ENCODE peak calls at places on chromosomes 11 and 22, in five cellular contexts. J is breast epithelium, S is astrocyte of the cerebellum, K is fibroblast of mammary gland, T is Peyer's patch. H is an unnamed sample.

GRCh38 chr11:91730071-91730470 is 494.5 kb upstream of the FAT3 start:
- DNase-seq in K (no peak), T (no peak), J (no peak), S (no peak), H (peak)

GRCh38 chr11:13040969-13041561 is 31.9 kb downstream of the RASSF10 start:
- DNase-seq in T (no peak), S (no peak), J (peak), K (no peak), H (no peak)

GRCh38 chr11:83727251-83727650 is 441.1 kb upstream of the CCDC90B start:
- DNase-seq in J (no peak), T (no peak), S (no peak), K (no peak), H (no peak)

GRCh38 chr11:133821776-133822175 is 23.5 kb downstream of the SPATA19 start:
- DNase-seq in J (no peak), T (no peak), S (no peak), K (peak), H (no peak)

GRCh38 chr11:61042961-61043540 is 59.2 kb upstream of the CD5 start:
- DNase-seq in S (no peak), T (no peak), J (no peak), K (no peak), H (no peak)

GRCh38 chr11:114912826-114913225 is 234.5 kb downstream of the NXPE2 start:
- DNase-seq in K (no peak), S (no peak), T (no peak), J (no peak), H (no peak)

GRCh38 chr11:64209563-64209843 is 3.0 kb downstream of the FERMT3 start:
- DNase-seq in K (no peak), S (no peak), J (no peak), T (no peak), H (no peak)

GRCh38 chr22:40345801-40346177 is 511 bp upstream of the ADSL start:
- DNase-seq in S (no peak), J (no peak), K (peak), T (peak), H (no peak)

GRCh38 chr11:64834031-64834722 is 10.3 kb downstream of the CDC42BPG start:
- DNase-seq in S (no peak), J (no peak), T (no peak), K (no peak), H (no peak)

GRCh38 chr11:117045956-117046355 is 52.3 kb downstream of the SIK3 start:
- DNase-seq in S (no peak), K (peak), T (no peak), J (no peak), H (no peak)

GRCh38 chr11:35192347-35192746 is 53.4 kb downstream of the CD44 start:
- DNase-seq in J (no peak), K (peak), T (peak), S (no peak), H (no peak)

GRCh38 chr11:102187416-102188125 is 77.3 kb downstream of the YAP1 start:
- DNase-seq in K (peak), J (no peak), T (no peak), S (peak), H (peak)

DNA sequence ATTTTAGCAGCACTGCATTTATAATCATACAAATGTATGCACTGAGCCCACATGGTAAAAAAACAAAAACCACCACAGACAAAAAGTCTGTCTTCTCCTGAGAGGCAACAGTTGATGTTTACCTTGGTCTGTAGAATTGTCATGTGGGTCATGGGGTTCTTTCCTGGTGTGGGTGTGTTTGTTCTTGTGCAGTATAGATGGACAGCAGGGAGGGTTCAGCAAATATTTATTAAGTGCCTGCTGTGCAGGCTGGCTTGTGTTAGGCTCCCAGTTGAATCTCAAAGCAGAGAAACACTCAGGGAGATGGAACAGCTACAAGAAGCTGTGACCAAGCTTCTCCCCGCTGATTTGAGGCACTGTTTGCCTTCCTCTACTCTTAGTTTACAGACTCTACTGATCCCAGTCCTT is 82.2 kb downstream of the PISD start:
- DNase-seq in T (no peak), J (no peak), K (no peak), S (no peak), H (no peak)
- H3K4me3 ChIP-seq in T (no peak), J (no peak), K (no peak), S (no peak), H (no peak)

GRCh38 chr11:45887587-45887986 is 2.1 kb downstream of the MAPK8IP1 start:
- DNase-seq in K (no peak), J (no peak), S (no peak), T (no peak), H (no peak)

GRCh38 chr11:45884596-45885185 is 760 bp upstream of the MAPK8IP1 start:
- DNase-seq in J (no peak), S (no peak), K (no peak), T (no peak), H (no peak)

GRCh38 chr11:45886816-45887520 is 1.5 kb downstream of the MAPK8IP1 start:
- DNase-seq in T (no peak), K (no peak), J (no peak), S (no peak), H (no peak)

GRCh38 chr11:45885921-45886721 is 670 bp downstream of the MAPK8IP1 start:
- DNase-seq in T (no peak), J (no peak), S (no peak), K (no peak), H (no peak)

DNA sequence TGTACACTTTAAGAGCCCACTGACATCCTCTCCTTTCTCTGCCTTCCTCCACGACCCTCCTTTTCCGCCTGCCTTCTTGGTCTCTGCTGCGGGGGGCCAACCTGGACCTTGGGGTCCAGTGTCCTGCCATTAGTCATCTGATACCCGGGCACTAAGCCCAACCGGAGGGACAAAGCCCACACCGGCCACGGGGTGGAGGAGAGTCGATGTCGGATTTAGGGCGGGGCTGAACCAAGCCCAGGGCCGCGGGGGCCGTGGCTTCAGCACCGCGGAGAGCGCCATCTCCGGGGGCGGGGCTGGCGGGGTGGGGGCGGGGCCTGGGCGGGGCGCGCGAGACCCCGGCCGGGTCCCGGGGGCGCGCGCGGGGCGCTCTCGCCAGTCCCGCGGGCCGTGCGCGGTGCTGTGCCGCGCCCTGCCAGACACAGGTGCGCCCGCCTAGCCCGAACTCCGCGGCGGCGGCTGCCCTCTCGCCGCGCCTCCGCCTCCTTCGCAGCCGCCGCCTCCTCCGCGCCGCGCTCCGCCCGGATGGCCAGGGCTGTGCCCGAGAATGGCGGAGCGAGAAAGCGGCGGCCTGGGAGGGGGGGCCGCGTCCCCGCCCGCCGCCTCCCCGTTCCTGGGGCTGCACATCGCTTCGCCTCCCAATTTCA is at the start of gene MAPK8IP1:
- DNase-seq in T (peak), K (peak), J (no peak), S (no peak), H (no peak)
- TF ChIP-seq CTCF in T (no peak), K (no peak), J (no peak), S (no peak), H (no peak)

GRCh38 chr11:128282053-128282452 is 305.3 kb downstream of the ETS1 start:
- DNase-seq in T (no peak), K (no peak), S (no peak), J (no peak), H (no peak)

GRCh38 chr11:128284634-128285033 is 302.7 kb downstream of the ETS1 start:
- DNase-seq in S (no peak), K (no peak), T (no peak), J (no peak), H (no peak)

GRCh38 chr11:128285313-128285712 is 302.0 kb downstream of the ETS1 start:
- DNase-seq in S (no peak), K (no peak), T (no peak), J (no peak), H (no peak)

GRCh38 chr11:128279861-128280260 is 307.5 kb downstream of the ETS1 start:
- DNase-seq in S (no peak), J (no peak), T (no peak), K (peak), H (peak)

DNA sequence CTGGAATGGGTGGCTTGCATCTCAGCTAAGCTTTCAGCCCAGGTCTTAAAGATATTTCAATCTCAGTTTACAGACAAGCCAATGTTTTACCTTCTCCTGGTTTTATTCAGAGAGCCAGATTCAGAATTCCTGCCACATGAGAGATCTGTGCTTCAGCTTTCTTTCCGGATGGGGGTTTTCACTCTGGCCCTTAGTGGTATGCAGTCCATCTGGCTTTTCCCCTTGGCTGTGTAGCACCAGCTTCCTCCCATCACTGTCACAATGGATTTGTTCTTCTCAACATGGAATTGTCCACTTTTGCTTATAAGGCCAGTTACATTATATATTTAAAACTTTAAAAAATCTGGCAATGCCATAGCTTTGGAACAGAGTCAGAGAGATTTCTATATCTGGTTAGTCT is 303.9 kb downstream of the ETS1 start:
- DNase-seq in K (no peak), S (no peak), T (no peak), J (no peak), H (no peak)
- H3K4me3 ChIP-seq in K (no peak), S (no peak), T (no peak), J (no peak), H (no peak)

GRCh38 chr11:4551346-4551979 is 6.5 kb downstream of the OR52M1 start:
- DNase-seq in J (no peak), S (no peak), K (no peak), T (no peak), H (no peak)
- TF ChIP-seq CTCF in J (no peak), S (peak), K (peak), T (peak), H (peak)

DNA sequence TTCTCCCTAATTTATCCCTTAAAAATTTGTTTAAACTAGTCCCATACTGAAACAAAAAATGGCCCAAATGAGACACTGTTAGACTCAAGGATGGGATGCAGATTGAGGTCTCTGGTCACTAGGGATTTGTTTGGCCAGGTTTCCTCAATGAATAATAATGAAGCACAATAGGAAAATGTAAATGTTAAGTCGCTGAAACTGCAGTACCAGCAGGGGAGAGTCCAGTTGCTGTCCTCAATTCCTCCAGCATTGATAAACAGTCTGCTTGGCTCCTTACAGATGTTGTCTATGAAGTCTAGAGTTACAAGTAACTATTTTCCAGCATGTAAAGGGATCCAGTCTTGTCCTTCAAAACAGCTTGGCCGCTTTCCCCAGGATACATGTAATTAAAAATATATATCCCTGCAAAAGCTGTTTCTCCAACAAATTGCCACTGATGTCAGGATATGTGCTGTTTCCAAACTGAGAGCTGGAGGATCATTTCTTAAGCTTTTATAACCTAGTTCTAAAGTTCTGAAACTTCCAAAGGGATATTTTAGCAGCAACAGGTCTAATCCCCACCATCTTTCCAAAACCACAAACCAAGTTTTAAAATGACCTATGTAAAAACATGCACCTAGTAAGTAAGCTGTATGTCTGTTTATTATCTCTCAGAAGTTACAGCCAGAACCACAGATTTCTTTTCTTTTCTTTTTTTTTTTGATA is 2.1 kb downstream of the FZD4 start:
- DNase-seq in J (no peak), K (peak), T (no peak), S (no peak), H (no peak)
- H3K4me3 ChIP-seq in J (peak), K (peak), T (no peak), S (no peak), H (peak)

GRCh38 chr11:3644817-3645235 is at the start of gene ART1:
- DNase-seq in S (no peak), K (peak), T (no peak), J (no peak), H (no peak)
- TF ChIP-seq CTCF in S (no peak), K (no peak), T (no peak), J (no peak), H (no peak)

DNA sequence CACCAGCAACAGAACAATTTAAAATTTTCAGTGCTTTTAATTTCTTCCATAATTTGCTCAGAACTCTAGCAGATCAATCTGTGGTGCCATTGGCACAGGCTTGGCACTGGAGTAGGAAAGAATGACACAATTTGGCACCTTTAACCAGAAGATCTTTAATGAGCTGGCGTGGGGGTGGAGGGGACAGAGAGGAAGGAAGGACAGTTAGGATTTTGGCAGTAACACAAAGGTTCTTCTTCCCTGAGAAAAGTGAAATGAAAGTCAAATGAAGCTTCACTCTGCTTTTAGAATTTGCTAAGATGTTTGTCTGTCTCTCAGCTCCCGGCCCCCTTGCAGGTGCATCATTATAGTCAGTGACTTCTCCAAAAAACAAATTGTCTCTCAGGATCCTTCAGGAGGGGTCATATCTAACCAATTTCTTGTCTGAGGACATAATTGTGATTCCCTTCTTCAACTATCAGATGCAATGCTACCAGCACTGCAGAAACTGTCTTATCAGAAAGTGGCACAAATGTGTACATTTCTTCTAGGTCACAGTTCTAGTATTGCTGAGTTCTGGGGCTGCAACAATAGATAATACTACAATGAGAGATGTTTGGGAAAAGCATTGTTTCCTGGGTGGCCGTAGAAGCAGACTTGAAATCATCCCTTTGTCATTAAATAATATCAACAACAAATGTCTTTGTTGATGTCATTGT is 66.8 kb downstream of the CSTPP1 start:
- DNase-seq in T (no peak), S (no peak), J (peak), K (peak), H (no peak)
- H3K4me3 ChIP-seq in T (no peak), S (no peak), J (no peak), K (no peak), H (no peak)

GRCh38 chr22:42296883-42297282 is 26.4 kb upstream of the TCF20 start:
- DNase-seq in S (no peak), K (no peak), T (no peak), J (no peak), H (no peak)
- TF ChIP-seq CTCF in S (no peak), K (no peak), T (no peak), J (no peak), H (no peak)